ENCODE peak calls at places on chromosome 18, in four cellular contexts. Q is GM12878, V is HL-60, J is K562. X is an unnamed sample.

GRCh38 chr18:43774497-43774896 is 497.2 kb upstream of the SYT4 start:
- DNase-seq in Q (no peak), J (no peak), V (no peak), X (no peak)

GRCh38 chr18:45334188-45334587 is 281.1 kb upstream of the SLC14A2 start:
- DNase-seq in J (no peak), V (no peak), Q (no peak), X (no peak)

GRCh38 chr18:49968649-49969309 is 155.4 kb upstream of the ACAA2 start:
- DNase-seq in Q (no peak), J (no peak), V (no peak), X (no peak)

GRCh38 chr18:11948852-11949523 is 32.3 kb upstream of the IMPA2 start:
- DNase-seq in V (no peak), J (no peak), Q (no peak), X (no peak)

GRCh38 chr18:28995319-28995718 is 818.4 kb upstream of the CDH2 start:
- DNase-seq in Q (no peak), J (no peak), V (no peak), X (no peak)

GRCh38 chr18:51614967-51615571 is 417.6 kb upstream of the MEX3C start:
- DNase-seq in Q (no peak), V (no peak), J (no peak), X (no peak)

GRCh38 chr18:35122586-35123224 is 81.5 kb downstream of the MAPRE2 start:
- DNase-seq in V (no peak), Q (no peak), J (peak), X (no peak)

GRCh38 chr18:58535340-58536186 is 93.3 kb downstream of the ALPK2 start:
- DNase-seq in V (no peak), J (no peak), Q (peak), X (no peak)

GRCh38 chr18:60100805-60101204 is 201.0 kb downstream of the PMAIP1 start:
- DNase-seq in J (no peak), Q (no peak), V (no peak), X (no peak)

GRCh38 chr18:1090758-1091157 is 186.1 kb downstream of the ADCYAP1 start:
- DNase-seq in V (no peak), Q (no peak), J (no peak), X (no peak)

GRCh38 chr18:22912835-22913234 is 20.3 kb upstream of the RBBP8 start:
- DNase-seq in J (no peak), V (no peak), Q (no peak), X (no peak)

GRCh38 chr18:77059294-77059916 is 73.2 kb downstream of the MBP start:
- DNase-seq in V (no peak), J (peak), Q (no peak), X (no peak)

GRCh38 chr18:54261894-54262293 is 7.4 kb upstream of the POLI start:
- DNase-seq in J (peak), V (no peak), Q (peak), X (no peak)

GRCh38 chr18:26091047-26091630 is 726 bp upstream of the SS18 start:
- DNase-seq in V (peak), J (peak), Q (peak), X (no peak)

GRCh38 chr18:60554961-60555360 is 182.4 kb upstream of the MC4R start:
- DNase-seq in Q (no peak), V (no peak), J (no peak), X (no peak)

GRCh38 chr18:28916436-28916835 is 739.5 kb upstream of the CDH2 start:
- DNase-seq in Q (no peak), V (no peak), J (no peak), X (no peak)

GRCh38 chr18:58887613-58887963 is 22.9 kb downstream of the ZNF532 start:
- DNase-seq in J (peak), Q (peak), V (peak), X (no peak)

DNA sequence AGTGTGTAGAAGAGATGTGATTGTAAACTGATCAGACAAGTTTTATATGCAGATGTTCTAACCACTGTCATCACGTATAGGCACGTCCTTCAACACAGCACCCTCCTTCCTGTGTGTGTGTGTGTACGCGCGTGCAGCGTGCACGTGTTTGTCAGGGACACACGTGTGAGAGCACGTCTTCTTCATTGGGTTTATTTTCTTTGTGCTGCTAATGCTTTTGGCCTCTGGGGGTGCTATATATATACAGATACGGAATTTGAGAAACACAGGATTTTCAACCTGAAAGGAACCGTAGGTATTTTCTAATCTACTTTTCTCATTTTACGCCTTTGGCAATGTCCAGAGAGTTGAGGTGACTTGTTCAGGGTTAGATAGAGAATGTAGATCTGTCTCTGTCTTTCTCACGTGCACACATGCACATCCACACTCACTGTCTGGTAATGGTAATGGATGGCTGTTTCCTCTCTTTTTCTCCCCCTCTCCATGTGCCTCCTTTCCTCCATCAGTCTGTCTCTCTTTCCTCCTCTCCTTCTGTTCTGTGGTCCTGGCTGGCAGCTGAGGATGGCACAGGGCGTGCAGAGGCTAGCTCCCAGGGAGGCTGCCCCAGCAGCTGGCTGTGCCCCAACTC is 13.4 kb upstream of the CELF4 start:
- DNase-seq in V (peak), Q (no peak), J (peak), X (no peak)
- TF ChIP-seq SPI1 in V (no peak), Q (no peak), J (no peak), X (no peak)

GRCh38 chr18:48819781-48820482 is 130.8 kb downstream of the SMAD7 start:
- DNase-seq in V (no peak), Q (no peak), J (no peak), X (no peak)

GRCh38 chr18:48820483-48821250 is 130.1 kb downstream of the SMAD7 start:
- DNase-seq in V (no peak), J (no peak), Q (peak), X (peak)

GRCh38 chr18:48819276-48819675 is 131.5 kb downstream of the SMAD7 start:
- DNase-seq in V (no peak), Q (no peak), J (no peak), X (no peak)

GRCh38 chr18:48818329-48819254 is 132.2 kb downstream of the SMAD7 start:
- DNase-seq in Q (no peak), J (no peak), V (no peak), X (no peak)

GRCh38 chr18:48821251-48821590 is 129.5 kb downstream of the SMAD7 start:
- DNase-seq in Q (no peak), J (no peak), V (no peak), X (no peak)
- TF ChIP-seq SPI1 in Q (no peak), J (no peak), V (no peak), X (no peak)

DNA sequence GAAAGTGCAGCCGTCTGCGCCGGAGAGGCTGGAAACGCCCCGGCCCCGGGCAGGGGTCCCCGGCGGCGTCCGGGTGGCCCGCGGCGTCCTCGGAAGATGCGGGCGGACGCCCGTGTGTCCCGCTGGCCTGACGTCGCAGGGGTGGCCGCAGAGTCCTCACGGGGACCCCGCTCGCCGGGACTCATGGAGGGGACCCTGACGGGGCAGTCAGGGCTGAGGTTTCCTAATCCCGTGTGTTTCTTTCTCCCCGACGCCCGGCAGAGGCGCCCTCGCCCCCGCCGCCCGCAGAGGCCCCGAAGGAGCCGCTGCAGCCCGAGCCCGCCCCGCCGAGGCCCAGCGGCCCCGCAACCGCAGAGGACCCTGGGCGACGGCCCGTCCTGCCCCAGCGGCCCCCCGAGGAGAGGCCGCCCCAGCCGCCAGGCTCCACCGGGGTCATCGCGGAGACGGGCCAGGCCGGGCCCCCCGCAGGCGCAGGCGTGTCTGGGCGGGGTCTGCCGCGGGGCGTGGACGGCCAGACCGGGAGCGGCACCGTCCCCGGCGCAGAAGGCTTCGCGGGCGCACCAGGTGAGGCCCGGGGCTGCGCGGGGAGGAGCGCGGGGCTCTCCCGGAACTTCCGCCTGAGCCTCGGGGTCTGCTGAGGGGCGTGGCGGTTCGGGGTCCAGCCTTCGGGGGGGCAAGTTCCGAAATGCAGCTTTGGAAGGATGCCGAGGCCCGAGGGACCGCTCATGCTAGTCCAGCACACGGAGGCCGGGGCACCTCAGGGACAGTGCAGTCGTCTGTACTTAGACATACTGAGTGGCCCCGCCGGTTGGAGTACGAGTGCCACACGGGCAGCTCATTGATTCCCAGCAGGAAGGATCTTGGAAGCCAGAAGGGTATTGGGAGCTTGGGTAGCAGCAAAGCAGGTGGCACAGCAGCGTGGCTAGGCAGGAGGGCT is 60.0 kb downstream of the EMILIN2 start:
- DNase-seq in Q (no peak), V (peak), J (peak), X (peak)
- TF ChIP-seq SPI1 in Q (no peak), V (no peak), J (no peak), X (no peak)

GRCh38 chr18:74375999-74376398 is 60.4 kb downstream of the C18orf63 start:
- DNase-seq in V (no peak), J (no peak), Q (no peak), X (no peak)

GRCh38 chr18:74376523-74376922 is 60.9 kb downstream of the C18orf63 start:
- DNase-seq in J (no peak), V (no peak), Q (no peak), X (no peak)

GRCh38 chr18:74380916-74381315 is 65.3 kb downstream of the C18orf63 start:
- DNase-seq in V (no peak), J (no peak), Q (no peak), X (no peak)

GRCh38 chr18:74381621-74382350 is 66.1 kb downstream of the C18orf63 start:
- DNase-seq in Q (no peak), J (no peak), V (no peak), X (no peak)

DNA sequence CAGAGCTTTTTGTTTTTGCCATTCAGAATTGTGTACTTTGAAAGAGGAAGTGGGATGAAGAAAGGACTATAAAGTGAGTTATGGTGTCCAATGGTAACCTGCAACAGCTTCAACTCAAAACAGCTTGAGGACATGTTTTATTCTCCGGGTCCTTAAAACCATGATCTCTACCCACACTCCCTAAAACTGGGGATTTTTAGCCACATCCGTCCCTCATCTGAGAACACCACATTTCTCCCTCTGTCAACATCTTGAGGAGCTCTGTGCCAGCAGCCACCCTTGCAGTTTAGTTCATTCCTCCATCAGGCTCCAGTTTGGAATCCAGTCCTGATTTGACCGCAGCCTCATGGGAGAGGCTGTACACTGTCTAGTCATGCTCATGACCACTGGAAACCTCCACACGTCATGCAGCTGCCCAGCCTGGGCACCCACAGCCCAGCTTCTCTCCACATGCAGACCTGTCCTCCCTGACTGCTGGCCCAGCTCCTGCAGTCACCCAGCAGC is 62.6 kb downstream of the C18orf63 start:
- DNase-seq in Q (no peak), V (no peak), J (no peak), X (no peak)
- TF ChIP-seq SPI1 in Q (peak), V (peak), J (peak), X (peak)

GRCh38 chr18:13233746-13234527 is 15.4 kb downstream of the LDLRAD4 start:
- DNase-seq in J (no peak), V (no peak), Q (no peak), X (no peak)
- TF ChIP-seq SPI1 in J (no peak), V (no peak), Q (no peak), X (no peak)

X was measured in GM12891.